ENCODE peak calls at places on chromosomes 13 and 19, in six cellular contexts. One of them, this sample, is unnamed.

GRCh38 chr13:65091031-65091430 is 2139.1 kb downstream of the PCDH9 start:
- DNase-seq in epithelial cell of esophagus: no peak
- DNase-seq in body of pancreas: no peak
- DNase-seq in AG04450: no peak
- DNase-seq in HT1080: no peak
- DNase-seq in naive thymus-derived CD8-positive, alpha-beta T cell: no peak
- DNase-seq in this sample: no peak

GRCh38 chr19:41997121-41997850 is 3.3 kb upstream of the ATP1A3 start:
- DNase-seq in epithelial cell of esophagus: peak
- DNase-seq in body of pancreas: peak
- DNase-seq in AG04450: no peak
- DNase-seq in HT1080: peak
- DNase-seq in naive thymus-derived CD8-positive, alpha-beta T cell: peak
- DNase-seq in this sample: peak

GRCh38 chr13:41697578-41697977 is 240.2 kb downstream of the RGCC start:
- DNase-seq in epithelial cell of esophagus: no peak
- DNase-seq in body of pancreas: no peak
- DNase-seq in AG04450: no peak
- DNase-seq in HT1080: no peak
- DNase-seq in naive thymus-derived CD8-positive, alpha-beta T cell: no peak
- DNase-seq in this sample: no peak

GRCh38 chr19:55117636-55118391 is at the start of gene PPP1R12C:
- DNase-seq in epithelial cell of esophagus: peak
- DNase-seq in body of pancreas: peak
- DNase-seq in AG04450: peak
- DNase-seq in HT1080: peak
- DNase-seq in naive thymus-derived CD8-positive, alpha-beta T cell: peak
- DNase-seq in this sample: peak

GRCh38 chr13:75603038-75603437 is 33.1 kb upstream of the LMO7 start:
- DNase-seq in epithelial cell of esophagus: no peak
- DNase-seq in body of pancreas: no peak
- DNase-seq in AG04450: no peak
- DNase-seq in HT1080: no peak
- DNase-seq in naive thymus-derived CD8-positive, alpha-beta T cell: no peak
- DNase-seq in this sample: no peak

GRCh38 chr19:14375055-14375581 is 6.1 kb upstream of the ADGRE5 start:
- DNase-seq in epithelial cell of esophagus: no peak
- DNase-seq in body of pancreas: peak
- DNase-seq in AG04450: no peak
- DNase-seq in HT1080: no peak
- DNase-seq in naive thymus-derived CD8-positive, alpha-beta T cell: peak
- DNase-seq in this sample: peak

GRCh38 chr19:17054746-17055145 is 20.5 kb downstream of the HAUS8 start:
- DNase-seq in epithelial cell of esophagus: no peak
- DNase-seq in body of pancreas: no peak
- DNase-seq in AG04450: no peak
- DNase-seq in HT1080: peak
- DNase-seq in naive thymus-derived CD8-positive, alpha-beta T cell: no peak
- DNase-seq in this sample: no peak

GRCh38 chr13:111013196-111013595 is 98.3 kb upstream of the ANKRD10 start:
- DNase-seq in epithelial cell of esophagus: no peak
- DNase-seq in body of pancreas: no peak
- DNase-seq in AG04450: no peak
- DNase-seq in HT1080: no peak
- DNase-seq in naive thymus-derived CD8-positive, alpha-beta T cell: no peak
- DNase-seq in this sample: no peak

GRCh38 chr19:53254451-53255341 is at the start of gene ZNF677:
- DNase-seq in epithelial cell of esophagus: peak
- DNase-seq in body of pancreas: peak
- DNase-seq in AG04450: peak
- DNase-seq in HT1080: no peak
- DNase-seq in naive thymus-derived CD8-positive, alpha-beta T cell: peak
- DNase-seq in this sample: peak

GRCh38 chr13:112450567-112451240 is 74.5 kb downstream of the SPACA7 start:
- DNase-seq in epithelial cell of esophagus: no peak
- DNase-seq in body of pancreas: peak
- DNase-seq in AG04450: no peak
- DNase-seq in HT1080: no peak
- DNase-seq in naive thymus-derived CD8-positive, alpha-beta T cell: no peak
- DNase-seq in this sample: no peak

GRCh38 chr19:2084993-2085720 is 11.0 kb downstream of the MOB3A start:
- DNase-seq in epithelial cell of esophagus: peak
- DNase-seq in body of pancreas: peak
- DNase-seq in AG04450: no peak
- DNase-seq in HT1080: peak
- DNase-seq in naive thymus-derived CD8-positive, alpha-beta T cell: peak
- DNase-seq in this sample: peak

GRCh38 chr13:71864094-71864980 is 2.7 kb downstream of the DACH1 start:
- DNase-seq in epithelial cell of esophagus: peak
- DNase-seq in body of pancreas: peak
- DNase-seq in AG04450: no peak
- DNase-seq in HT1080: no peak
- DNase-seq in naive thymus-derived CD8-positive, alpha-beta T cell: no peak
- DNase-seq in this sample: peak

GRCh38 chr13:37407156-37407555 is 191.4 kb downstream of the POSTN start:
- DNase-seq in epithelial cell of esophagus: peak
- DNase-seq in body of pancreas: no peak
- DNase-seq in AG04450: no peak
- DNase-seq in HT1080: no peak
- DNase-seq in naive thymus-derived CD8-positive, alpha-beta T cell: no peak
- DNase-seq in this sample: no peak

GRCh38 chr13:109816979-109817275 is 30.5 kb upstream of the IRS2 start:
- DNase-seq in epithelial cell of esophagus: no peak
- DNase-seq in body of pancreas: no peak
- DNase-seq in AG04450: no peak
- DNase-seq in HT1080: peak
- DNase-seq in naive thymus-derived CD8-positive, alpha-beta T cell: no peak
- DNase-seq in this sample: no peak

GRCh38 chr13:25247345-25247744 is 39.9 kb downstream of the MTMR6 start:
- DNase-seq in epithelial cell of esophagus: no peak
- DNase-seq in body of pancreas: no peak
- DNase-seq in AG04450: no peak
- DNase-seq in HT1080: no peak
- DNase-seq in naive thymus-derived CD8-positive, alpha-beta T cell: no peak
- DNase-seq in this sample: no peak

GRCh38 chr13:75258159-75258782 is 223.7 kb downstream of the TBC1D4 start:
- DNase-seq in epithelial cell of esophagus: peak
- DNase-seq in body of pancreas: no peak
- DNase-seq in AG04450: no peak
- DNase-seq in HT1080: peak
- DNase-seq in naive thymus-derived CD8-positive, alpha-beta T cell: peak
- DNase-seq in this sample: no peak

GRCh38 chr19:42361545-42361910 is 28.6 kb downstream of the CNFN start:
- DNase-seq in epithelial cell of esophagus: no peak
- DNase-seq in body of pancreas: no peak
- DNase-seq in AG04450: no peak
- DNase-seq in HT1080: no peak
- DNase-seq in naive thymus-derived CD8-positive, alpha-beta T cell: no peak
- DNase-seq in this sample: no peak

GRCh38 chr19:46621191-46622117 is 3.4 kb downstream of the PTGIR start:
- DNase-seq in epithelial cell of esophagus: no peak
- DNase-seq in body of pancreas: no peak
- DNase-seq in AG04450: no peak
- DNase-seq in HT1080: no peak
- DNase-seq in naive thymus-derived CD8-positive, alpha-beta T cell: no peak
- DNase-seq in this sample: no peak

GRCh38 chr19:42323852-42324654 is 1.4 kb upstream of the MEGF8 start:
- DNase-seq in epithelial cell of esophagus: no peak
- DNase-seq in body of pancreas: peak
- DNase-seq in AG04450: no peak
- DNase-seq in HT1080: no peak
- DNase-seq in naive thymus-derived CD8-positive, alpha-beta T cell: no peak
- DNase-seq in this sample: peak

GRCh38 chr13:76764429-76764828 is 121.8 kb downstream of the KCTD12 start:
- DNase-seq in epithelial cell of esophagus: peak
- DNase-seq in body of pancreas: peak
- DNase-seq in AG04450: no peak
- DNase-seq in HT1080: peak
- DNase-seq in naive thymus-derived CD8-positive, alpha-beta T cell: no peak
- DNase-seq in this sample: peak

GRCh38 chr13:48749699-48750473 is 96.2 kb downstream of the CYSLTR2 start:
- DNase-seq in epithelial cell of esophagus: peak
- DNase-seq in body of pancreas: peak
- DNase-seq in AG04450: peak
- DNase-seq in HT1080: peak
- DNase-seq in naive thymus-derived CD8-positive, alpha-beta T cell: no peak
- DNase-seq in this sample: peak

GRCh38 chr19:50639121-50640112 is at the start of gene SYT3:
- DNase-seq in epithelial cell of esophagus: no peak
- DNase-seq in body of pancreas: peak
- DNase-seq in AG04450: no peak
- DNase-seq in HT1080: no peak
- DNase-seq in naive thymus-derived CD8-positive, alpha-beta T cell: peak
- DNase-seq in this sample: peak

GRCh38 chr19:45492627-45493470 is 4.0 kb downstream of the RTN2 start:
- DNase-seq in epithelial cell of esophagus: peak
- DNase-seq in body of pancreas: no peak
- DNase-seq in AG04450: no peak
- DNase-seq in HT1080: no peak
- DNase-seq in naive thymus-derived CD8-positive, alpha-beta T cell: no peak
- DNase-seq in this sample: peak

GRCh38 chr19:2478324-2478755 is 2.4 kb downstream of the GADD45B start:
- DNase-seq in epithelial cell of esophagus: peak
- DNase-seq in body of pancreas: peak
- DNase-seq in AG04450: no peak
- DNase-seq in HT1080: peak
- DNase-seq in naive thymus-derived CD8-positive, alpha-beta T cell: peak
- DNase-seq in this sample: peak

GRCh38 chr13:30971575-30971974 is 39.1 kb downstream of the TEX26 start:
- DNase-seq in epithelial cell of esophagus: peak
- DNase-seq in body of pancreas: no peak
- DNase-seq in AG04450: no peak
- DNase-seq in HT1080: peak
- DNase-seq in naive thymus-derived CD8-positive, alpha-beta T cell: no peak
- DNase-seq in this sample: no peak

GRCh38 chr13:76822691-76823267 is 63.4 kb downstream of the KCTD12 start:
- DNase-seq in epithelial cell of esophagus: peak
- DNase-seq in body of pancreas: no peak
- DNase-seq in AG04450: no peak
- DNase-seq in HT1080: peak
- DNase-seq in naive thymus-derived CD8-positive, alpha-beta T cell: peak
- DNase-seq in this sample: no peak

GRCh38 chr13:101579291-101579802 is 126.9 kb downstream of the ITGBL1 start:
- DNase-seq in epithelial cell of esophagus: peak
- DNase-seq in body of pancreas: no peak
- DNase-seq in AG04450: no peak
- DNase-seq in HT1080: peak
- DNase-seq in naive thymus-derived CD8-positive, alpha-beta T cell: no peak
- DNase-seq in this sample: no peak

GRCh38 chr13:39047560-39047959 is 9.3 kb downstream of the NHLRC3 start:
- DNase-seq in epithelial cell of esophagus: peak
- DNase-seq in body of pancreas: peak
- DNase-seq in AG04450: no peak
- DNase-seq in HT1080: no peak
- DNase-seq in naive thymus-derived CD8-positive, alpha-beta T cell: no peak
- DNase-seq in this sample: no peak

GRCh38 chr13:30129411-30129810 is 177.9 kb downstream of the KATNAL1 start:
- DNase-seq in epithelial cell of esophagus: no peak
- DNase-seq in body of pancreas: no peak
- DNase-seq in AG04450: no peak
- DNase-seq in HT1080: no peak
- DNase-seq in naive thymus-derived CD8-positive, alpha-beta T cell: no peak
- DNase-seq in this sample: no peak

GRCh38 chr13:40676007-40676406 is 9.6 kb upstream of the FOXO1 start:
- DNase-seq in epithelial cell of esophagus: no peak
- DNase-seq in body of pancreas: no peak
- DNase-seq in AG04450: no peak
- DNase-seq in HT1080: no peak
- DNase-seq in naive thymus-derived CD8-positive, alpha-beta T cell: no peak
- DNase-seq in this sample: no peak

GRCh38 chr13:91135376-91135775 is 212.1 kb upstream of the MIR17HG start:
- DNase-seq in epithelial cell of esophagus: no peak
- DNase-seq in body of pancreas: no peak
- DNase-seq in AG04450: no peak
- DNase-seq in HT1080: no peak
- DNase-seq in naive thymus-derived CD8-positive, alpha-beta T cell: no peak
- DNase-seq in this sample: no peak

GRCh38 chr19:10004617-10005016 is 5.7 kb downstream of the COL5A3 start:
- DNase-seq in epithelial cell of esophagus: no peak
- DNase-seq in body of pancreas: no peak
- DNase-seq in AG04450: no peak
- DNase-seq in HT1080: no peak
- DNase-seq in naive thymus-derived CD8-positive, alpha-beta T cell: no peak
- DNase-seq in this sample: no peak

GRCh38 chr13:42405665-42406390 is 133.9 kb downstream of the AKAP11 start:
- DNase-seq in epithelial cell of esophagus: peak
- DNase-seq in body of pancreas: no peak
- DNase-seq in AG04450: no peak
- DNase-seq in HT1080: peak
- DNase-seq in naive thymus-derived CD8-positive, alpha-beta T cell: no peak
- DNase-seq in this sample: no peak

GRCh38 chr19:16070366-16070990 is 5.8 kb upstream of the TPM4 start:
- DNase-seq in epithelial cell of esophagus: peak
- DNase-seq in body of pancreas: peak
- DNase-seq in AG04450: no peak
- DNase-seq in HT1080: peak
- DNase-seq in naive thymus-derived CD8-positive, alpha-beta T cell: peak
- DNase-seq in this sample: peak

GRCh38 chr13:45584816-45585215 is 30.7 kb downstream of the ERICH6B start:
- DNase-seq in epithelial cell of esophagus: peak
- DNase-seq in body of pancreas: no peak
- DNase-seq in AG04450: no peak
- DNase-seq in HT1080: peak
- DNase-seq in naive thymus-derived CD8-positive, alpha-beta T cell: no peak
- DNase-seq in this sample: no peak

GRCh38 chr19:18379803-18380747 is 5.9 kb upstream of the GDF15 start:
- DNase-seq in epithelial cell of esophagus: peak
- DNase-seq in body of pancreas: peak
- DNase-seq in AG04450: peak
- DNase-seq in HT1080: no peak
- DNase-seq in naive thymus-derived CD8-positive, alpha-beta T cell: no peak
- DNase-seq in this sample: peak

GRCh38 chr19:51531349-51532315 is at the start of gene SIGLEC6:
- DNase-seq in epithelial cell of esophagus: no peak
- DNase-seq in body of pancreas: peak
- DNase-seq in AG04450: no peak
- DNase-seq in HT1080: no peak
- DNase-seq in naive thymus-derived CD8-positive, alpha-beta T cell: no peak
- DNase-seq in this sample: peak

This sample was measured in transverse colon.